ENCODE peak calls at places on chromosomes 3 and 15, in five cellular contexts. G is cardiac fibroblast, Z is progenitor cell of endocrine pancreas, D is right atrium auricular region, J is sigmoid colon. Y is an unnamed sample.

GRCh38 chr15:86384191-86384590 is 304.5 kb downstream of the AGBL1 start:
- DNase-seq in G (no peak), Z (no peak), D (no peak), J (no peak), Y (no peak)

GRCh38 chr15:56698268-56698667 is 35.0 kb downstream of the ZNF280D start:
- DNase-seq in G (no peak), Z (no peak), D (no peak), J (no peak), Y (no peak)

GRCh38 chr15:69914960-69915359 is 182.8 kb downstream of the TLE3 start:
- DNase-seq in G (no peak), Z (no peak), D (no peak), J (no peak), Y (no peak)

GRCh38 chr3:46065294-46065705 is 38.0 kb upstream of the XCR1 start:
- DNase-seq in G (no peak), Z (no peak), D (no peak), J (no peak), Y (no peak)

GRCh38 chr3:100708644-100708988 is 678 bp upstream of the TFG start:
- DNase-seq in G (no peak), Z (no peak), D (no peak), J (no peak), Y (no peak)

GRCh38 chr15:86316699-86317378 is 237.2 kb downstream of the AGBL1 start:
- DNase-seq in G (no peak), Z (no peak), D (no peak), J (no peak), Y (no peak)

GRCh38 chr3:26099692-26100091 is 309.8 kb downstream of the OXSM start:
- DNase-seq in G (no peak), Z (no peak), D (no peak), J (no peak), Y (no peak)

GRCh38 chr15:78018968-78019644 is 58.4 kb downstream of the TBC1D2B start:
- DNase-seq in G (no peak), Z (no peak), D (no peak), J (no peak), Y (no peak)

GRCh38 chr3:31472479-31473390 is 60.0 kb upstream of the STT3B start:
- DNase-seq in G (peak), Z (no peak), D (no peak), J (no peak), Y (no peak)

GRCh38 chr3:46884929-46885328 is 7.4 kb downstream of the PTH1R start:
- DNase-seq in G (no peak), Z (no peak), D (no peak), J (no peak), Y (no peak)

GRCh38 chr3:58731673-58732072 is 65.1 kb upstream of the FAM3D start:
- DNase-seq in G (no peak), Z (no peak), D (no peak), J (no peak), Y (no peak)

GRCh38 chr15:91208366-91208765 is 108.3 kb downstream of the SV2B start:
- DNase-seq in G (no peak), Z (no peak), D (no peak), J (no peak), Y (no peak)

GRCh38 chr15:26102365-26102764 is 239.2 kb upstream of the ATP10A start:
- DNase-seq in G (no peak), Z (no peak), D (no peak), J (no peak), Y (no peak)

GRCh38 chr3:30476373-30477082 is 129.9 kb upstream of the TGFBR2 start:
- DNase-seq in G (peak), Z (no peak), D (no peak), J (no peak), Y (no peak)

GRCh38 chr3:56937580-56937979 is 122.9 kb upstream of the SPATA12 start:
- DNase-seq in G (no peak), Z (no peak), D (no peak), J (no peak), Y (no peak)

GRCh38 chr3:134846943-134847342 is 51.9 kb downstream of the EPHB1 start:
- DNase-seq in G (peak), Z (no peak), D (no peak), J (no peak), Y (no peak)

GRCh38 chr3:5222283-5223005 is 34.9 kb downstream of the EDEM1 start:
- DNase-seq in G (no peak), Z (no peak), D (no peak), J (no peak), Y (no peak)

GRCh38 chr3:141412087-141412935 is 44.0 kb downstream of the ZBTB38 start:
- DNase-seq in G (peak), Z (no peak), D (no peak), J (peak), Y (no peak)

GRCh38 chr3:127036209-127037020 is 53.5 kb downstream of the PLXNA1 start:
- DNase-seq in G (no peak), Z (no peak), D (no peak), J (peak), Y (no peak)

GRCh38 chr3:130725746-130726145 is 20.9 kb downstream of the PIK3R4 start:
- DNase-seq in G (no peak), Z (no peak), D (no peak), J (no peak), Y (no peak)

GRCh38 chr3:122772827-122773226 is 20.8 kb downstream of the HSPBAP1 start:
- DNase-seq in G (no peak), Z (no peak), D (no peak), J (no peak), Y (no peak)

GRCh38 chr3:96915465-96915864 is 101.1 kb downstream of the EPHA6 start:
- DNase-seq in G (no peak), Z (no peak), D (no peak), J (no peak), Y (no peak)

GRCh38 chr15:74417230-74417629 is 16.5 kb downstream of the SEMA7A start:
- DNase-seq in G (peak), Z (no peak), D (no peak), J (no peak), Y (no peak)

GRCh38 chr3:97970131-97970530 is 2.1 kb downstream of the RIOX2 start:
- DNase-seq in G (no peak), Z (no peak), D (no peak), J (no peak), Y (no peak)

GRCh38 chr15:62416535-62416934 is 251.4 kb upstream of the C2CD4B start:
- DNase-seq in G (no peak), Z (no peak), D (no peak), J (no peak), Y (no peak)

GRCh38 chr3:52004158-52004787 is 8.6 kb upstream of the RPL29 start:
- DNase-seq in G (peak), Z (peak), D (no peak), J (no peak), Y (no peak)

GRCh38 chr3:121269389-121269788 is 276.4 kb downstream of the POLQ start:
- DNase-seq in G (no peak), Z (no peak), D (no peak), J (no peak), Y (no peak)

GRCh38 chr3:129461461-129462146 is 21.6 kb downstream of the IFT122 start:
- DNase-seq in G (peak), Z (no peak), D (no peak), J (no peak), Y (no peak)

GRCh38 chr3:182325213-182325941 is 467.9 kb upstream of the ATP11B start:
- DNase-seq in G (no peak), Z (no peak), D (no peak), J (no peak), Y (no peak)

GRCh38 chr15:33975023-33975565 is 6.8 kb downstream of the CHRM5 start:
- DNase-seq in G (peak), Z (no peak), D (no peak), J (no peak), Y (no peak)

GRCh38 chr15:83380026-83380425 is 67.1 kb upstream of the SH3GL3 start:
- DNase-seq in G (no peak), Z (no peak), D (no peak), J (no peak), Y (no peak)

GRCh38 chr15:83378921-83379561 is 68.1 kb upstream of the SH3GL3 start:
- DNase-seq in G (no peak), Z (no peak), D (no peak), J (no peak), Y (no peak)

GRCh38 chr15:83379574-83379973 is 67.6 kb upstream of the SH3GL3 start:
- DNase-seq in G (no peak), Z (no peak), D (no peak), J (no peak), Y (no peak)

GRCh38 chr15:83380682-83381081 is 66.5 kb upstream of the SH3GL3 start:
- DNase-seq in G (peak), Z (peak), D (no peak), J (no peak), Y (no peak)
- TF ChIP-seq CTCF in G (peak), Z (peak), D (peak), J (no peak), Y (peak)

GRCh38 chr3:128438488-128439072 is 28.1 kb downstream of the DNAJB8 start:
- DNase-seq in G (no peak), Z (no peak), D (no peak), J (no peak), Y (no peak)
- TF ChIP-seq CTCF in G (peak), Z (peak), D (no peak), J (no peak), Y (peak)

GRCh38 chr3:172367205-172368105 is 80.8 kb downstream of the GHSR start:
- DNase-seq in G (peak), Z (no peak), D (no peak), J (no peak), Y (no peak)
- TF ChIP-seq CTCF in G (no peak), Z (no peak), D (no peak), J (no peak), Y (no peak)

DNA sequence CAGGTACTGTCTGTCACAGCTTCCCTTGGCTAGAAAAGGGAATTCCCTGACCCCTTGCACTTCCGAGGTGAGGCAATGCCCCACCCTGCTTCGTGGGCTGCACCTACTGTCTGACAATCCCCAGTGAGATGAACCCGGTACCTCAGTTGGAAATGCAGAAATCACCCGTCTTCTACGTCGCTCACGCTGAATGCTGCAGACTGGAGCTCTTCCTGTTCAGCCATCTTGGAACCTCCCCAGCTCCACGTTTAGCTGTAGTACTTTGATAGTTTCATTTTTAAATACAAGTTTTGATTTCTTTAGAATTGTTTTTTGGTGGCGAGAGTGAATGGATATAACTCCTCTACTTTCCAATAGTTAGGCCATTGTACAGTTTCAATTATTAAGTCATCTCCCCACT is 17.8 kb upstream of the HDGFL3 start:
- DNase-seq in G (no peak), Z (no peak), D (no peak), J (no peak), Y (no peak)
- TF ChIP-seq CTCF in G (no peak), Z (no peak), D (no peak), J (no peak), Y (no peak)

Y was measured in osteocyte.